ENCODE peak calls at places on chromosomes 3 and 15, in six cellular contexts. One of them, this sample, is unnamed.

GRCh38 chr3:132593241-132593949 is 3.7 kb upstream of the ACKR4 start:
- DNase-seq in activated naive CD8-positive, alpha-beta T cell treated with anti-CD3 and anti-CD28 coated beads, Interleukin-2, amount 50 U/mL, for 24 hours: no peak
- DNase-seq in stimulated activated CD4-positive, alpha-beta T cell treated with anti-CD3 and anti-CD28 coated beads, Interleukin-2, amount 100 ng/mL, for 24 hours: no peak
- DNase-seq in NCI-H2081 treated with DMSO at 0.1 percent for 48 hours: no peak
- DNase-seq in nucleus accumbens: no peak
- DNase-seq in ACHN: no peak
- DNase-seq in this sample: no peak

GRCh38 chr3:184361532-184361931 is at the start of the genes CLCN2 and POLR2H:
- DNase-seq in activated naive CD8-positive, alpha-beta T cell treated with anti-CD3 and anti-CD28 coated beads, Interleukin-2, amount 50 U/mL, for 24 hours: peak
- DNase-seq in stimulated activated CD4-positive, alpha-beta T cell treated with anti-CD3 and anti-CD28 coated beads, Interleukin-2, amount 100 ng/mL, for 24 hours: peak
- DNase-seq in NCI-H2081 treated with DMSO at 0.1 percent for 48 hours: no peak
- DNase-seq in nucleus accumbens: peak
- DNase-seq in ACHN: peak
- DNase-seq in this sample: no peak

GRCh38 chr3:142028174-142028833 is 121.0 kb downstream of the TFDP2 start:
- DNase-seq in activated naive CD8-positive, alpha-beta T cell treated with anti-CD3 and anti-CD28 coated beads, Interleukin-2, amount 50 U/mL, for 24 hours: no peak
- DNase-seq in stimulated activated CD4-positive, alpha-beta T cell treated with anti-CD3 and anti-CD28 coated beads, Interleukin-2, amount 100 ng/mL, for 24 hours: no peak
- DNase-seq in NCI-H2081 treated with DMSO at 0.1 percent for 48 hours: no peak
- DNase-seq in nucleus accumbens: no peak
- DNase-seq in ACHN: peak
- DNase-seq in this sample: peak

GRCh38 chr15:75067123-75067854 is 43.9 kb downstream of the PPCDC start:
- DNase-seq in activated naive CD8-positive, alpha-beta T cell treated with anti-CD3 and anti-CD28 coated beads, Interleukin-2, amount 50 U/mL, for 24 hours: peak
- DNase-seq in stimulated activated CD4-positive, alpha-beta T cell treated with anti-CD3 and anti-CD28 coated beads, Interleukin-2, amount 100 ng/mL, for 24 hours: peak
- DNase-seq in NCI-H2081 treated with DMSO at 0.1 percent for 48 hours: no peak
- DNase-seq in nucleus accumbens: no peak
- DNase-seq in ACHN: peak
- DNase-seq in this sample: peak

GRCh38 chr15:40045572-40046217 is 6.7 kb upstream of the SRP14 start:
- DNase-seq in activated naive CD8-positive, alpha-beta T cell treated with anti-CD3 and anti-CD28 coated beads, Interleukin-2, amount 50 U/mL, for 24 hours: no peak
- DNase-seq in stimulated activated CD4-positive, alpha-beta T cell treated with anti-CD3 and anti-CD28 coated beads, Interleukin-2, amount 100 ng/mL, for 24 hours: no peak
- DNase-seq in NCI-H2081 treated with DMSO at 0.1 percent for 48 hours: no peak
- DNase-seq in nucleus accumbens: no peak
- DNase-seq in ACHN: no peak
- DNase-seq in this sample: no peak

GRCh38 chr15:80674245-80674614 is 20.9 kb upstream of the ABHD17C start:
- DNase-seq in activated naive CD8-positive, alpha-beta T cell treated with anti-CD3 and anti-CD28 coated beads, Interleukin-2, amount 50 U/mL, for 24 hours: no peak
- DNase-seq in stimulated activated CD4-positive, alpha-beta T cell treated with anti-CD3 and anti-CD28 coated beads, Interleukin-2, amount 100 ng/mL, for 24 hours: no peak
- DNase-seq in NCI-H2081 treated with DMSO at 0.1 percent for 48 hours: no peak
- DNase-seq in nucleus accumbens: no peak
- DNase-seq in ACHN: no peak
- DNase-seq in this sample: no peak

GRCh38 chr15:31439328-31439727 is 112.7 kb downstream of the KLF13 start:
- DNase-seq in activated naive CD8-positive, alpha-beta T cell treated with anti-CD3 and anti-CD28 coated beads, Interleukin-2, amount 50 U/mL, for 24 hours: peak
- DNase-seq in stimulated activated CD4-positive, alpha-beta T cell treated with anti-CD3 and anti-CD28 coated beads, Interleukin-2, amount 100 ng/mL, for 24 hours: peak
- DNase-seq in NCI-H2081 treated with DMSO at 0.1 percent for 48 hours: no peak
- DNase-seq in nucleus accumbens: no peak
- DNase-seq in ACHN: peak
- DNase-seq in this sample: no peak

GRCh38 chr15:62165029-62165792 is at the start of gene C2CD4B:
- DNase-seq in activated naive CD8-positive, alpha-beta T cell treated with anti-CD3 and anti-CD28 coated beads, Interleukin-2, amount 50 U/mL, for 24 hours: peak
- DNase-seq in stimulated activated CD4-positive, alpha-beta T cell treated with anti-CD3 and anti-CD28 coated beads, Interleukin-2, amount 100 ng/mL, for 24 hours: peak
- DNase-seq in NCI-H2081 treated with DMSO at 0.1 percent for 48 hours: no peak
- DNase-seq in nucleus accumbens: no peak
- DNase-seq in ACHN: no peak
- DNase-seq in this sample: no peak

GRCh38 chr15:87871130-87871737 is 385.3 kb downstream of the NTRK3 start:
- DNase-seq in activated naive CD8-positive, alpha-beta T cell treated with anti-CD3 and anti-CD28 coated beads, Interleukin-2, amount 50 U/mL, for 24 hours: no peak
- DNase-seq in stimulated activated CD4-positive, alpha-beta T cell treated with anti-CD3 and anti-CD28 coated beads, Interleukin-2, amount 100 ng/mL, for 24 hours: no peak
- DNase-seq in NCI-H2081 treated with DMSO at 0.1 percent for 48 hours: no peak
- DNase-seq in nucleus accumbens: no peak
- DNase-seq in ACHN: no peak
- DNase-seq in this sample: peak

GRCh38 chr15:26641144-26641543 is 131.7 kb downstream of the GABRB3 start:
- DNase-seq in activated naive CD8-positive, alpha-beta T cell treated with anti-CD3 and anti-CD28 coated beads, Interleukin-2, amount 50 U/mL, for 24 hours: no peak
- DNase-seq in stimulated activated CD4-positive, alpha-beta T cell treated with anti-CD3 and anti-CD28 coated beads, Interleukin-2, amount 100 ng/mL, for 24 hours: no peak
- DNase-seq in NCI-H2081 treated with DMSO at 0.1 percent for 48 hours: no peak
- DNase-seq in nucleus accumbens: no peak
- DNase-seq in ACHN: no peak
- DNase-seq in this sample: no peak

GRCh38 chr15:68542771-68543544 is 35.8 kb upstream of the CORO2B start:
- DNase-seq in activated naive CD8-positive, alpha-beta T cell treated with anti-CD3 and anti-CD28 coated beads, Interleukin-2, amount 50 U/mL, for 24 hours: no peak
- DNase-seq in stimulated activated CD4-positive, alpha-beta T cell treated with anti-CD3 and anti-CD28 coated beads, Interleukin-2, amount 100 ng/mL, for 24 hours: no peak
- DNase-seq in NCI-H2081 treated with DMSO at 0.1 percent for 48 hours: no peak
- DNase-seq in nucleus accumbens: peak
- DNase-seq in ACHN: peak
- DNase-seq in this sample: peak

GRCh38 chr3:72993391-72993790 is 3.2 kb upstream of the PPP4R2 start:
- DNase-seq in activated naive CD8-positive, alpha-beta T cell treated with anti-CD3 and anti-CD28 coated beads, Interleukin-2, amount 50 U/mL, for 24 hours: no peak
- DNase-seq in stimulated activated CD4-positive, alpha-beta T cell treated with anti-CD3 and anti-CD28 coated beads, Interleukin-2, amount 100 ng/mL, for 24 hours: no peak
- DNase-seq in NCI-H2081 treated with DMSO at 0.1 percent for 48 hours: no peak
- DNase-seq in nucleus accumbens: no peak
- DNase-seq in ACHN: no peak
- DNase-seq in this sample: no peak

GRCh38 chr3:55330355-55330754 is 156.8 kb downstream of the WNT5A start:
- DNase-seq in activated naive CD8-positive, alpha-beta T cell treated with anti-CD3 and anti-CD28 coated beads, Interleukin-2, amount 50 U/mL, for 24 hours: no peak
- DNase-seq in stimulated activated CD4-positive, alpha-beta T cell treated with anti-CD3 and anti-CD28 coated beads, Interleukin-2, amount 100 ng/mL, for 24 hours: no peak
- DNase-seq in NCI-H2081 treated with DMSO at 0.1 percent for 48 hours: no peak
- DNase-seq in nucleus accumbens: no peak
- DNase-seq in ACHN: peak
- DNase-seq in this sample: peak

GRCh38 chr3:122609798-122610559 is 32.5 kb downstream of the PARP15 start:
- DNase-seq in activated naive CD8-positive, alpha-beta T cell treated with anti-CD3 and anti-CD28 coated beads, Interleukin-2, amount 50 U/mL, for 24 hours: no peak
- DNase-seq in stimulated activated CD4-positive, alpha-beta T cell treated with anti-CD3 and anti-CD28 coated beads, Interleukin-2, amount 100 ng/mL, for 24 hours: peak
- DNase-seq in NCI-H2081 treated with DMSO at 0.1 percent for 48 hours: no peak
- DNase-seq in nucleus accumbens: no peak
- DNase-seq in ACHN: peak
- DNase-seq in this sample: peak

GRCh38 chr15:100926258-100926657 is 7.1 kb downstream of the LRRK1 start:
- DNase-seq in activated naive CD8-positive, alpha-beta T cell treated with anti-CD3 and anti-CD28 coated beads, Interleukin-2, amount 50 U/mL, for 24 hours: no peak
- DNase-seq in stimulated activated CD4-positive, alpha-beta T cell treated with anti-CD3 and anti-CD28 coated beads, Interleukin-2, amount 100 ng/mL, for 24 hours: no peak
- DNase-seq in NCI-H2081 treated with DMSO at 0.1 percent for 48 hours: no peak
- DNase-seq in nucleus accumbens: no peak
- DNase-seq in ACHN: peak
- DNase-seq in this sample: no peak

GRCh38 chr3:111971533-111971932 is 7.3 kb upstream of the ABHD10 start:
- DNase-seq in activated naive CD8-positive, alpha-beta T cell treated with anti-CD3 and anti-CD28 coated beads, Interleukin-2, amount 50 U/mL, for 24 hours: no peak
- DNase-seq in stimulated activated CD4-positive, alpha-beta T cell treated with anti-CD3 and anti-CD28 coated beads, Interleukin-2, amount 100 ng/mL, for 24 hours: no peak
- DNase-seq in NCI-H2081 treated with DMSO at 0.1 percent for 48 hours: no peak
- DNase-seq in nucleus accumbens: no peak
- DNase-seq in ACHN: no peak
- DNase-seq in this sample: no peak

GRCh38 chr3:141840737-141841544 is 35.5 kb upstream of the ATP1B3 start:
- DNase-seq in activated naive CD8-positive, alpha-beta T cell treated with anti-CD3 and anti-CD28 coated beads, Interleukin-2, amount 50 U/mL, for 24 hours: peak
- DNase-seq in stimulated activated CD4-positive, alpha-beta T cell treated with anti-CD3 and anti-CD28 coated beads, Interleukin-2, amount 100 ng/mL, for 24 hours: peak
- DNase-seq in NCI-H2081 treated with DMSO at 0.1 percent for 48 hours: no peak
- DNase-seq in nucleus accumbens: no peak
- DNase-seq in ACHN: no peak
- DNase-seq in this sample: no peak

GRCh38 chr3:123310741-123311140 is 109.0 kb downstream of the SEC22A start:
- DNase-seq in activated naive CD8-positive, alpha-beta T cell treated with anti-CD3 and anti-CD28 coated beads, Interleukin-2, amount 50 U/mL, for 24 hours: no peak
- DNase-seq in stimulated activated CD4-positive, alpha-beta T cell treated with anti-CD3 and anti-CD28 coated beads, Interleukin-2, amount 100 ng/mL, for 24 hours: no peak
- DNase-seq in NCI-H2081 treated with DMSO at 0.1 percent for 48 hours: no peak
- DNase-seq in nucleus accumbens: no peak
- DNase-seq in ACHN: no peak
- DNase-seq in this sample: no peak

GRCh38 chr3:190305406-190305805 is 16.8 kb downstream of the CLDN1 start:
- DNase-seq in activated naive CD8-positive, alpha-beta T cell treated with anti-CD3 and anti-CD28 coated beads, Interleukin-2, amount 50 U/mL, for 24 hours: no peak
- DNase-seq in stimulated activated CD4-positive, alpha-beta T cell treated with anti-CD3 and anti-CD28 coated beads, Interleukin-2, amount 100 ng/mL, for 24 hours: no peak
- DNase-seq in NCI-H2081 treated with DMSO at 0.1 percent for 48 hours: no peak
- DNase-seq in nucleus accumbens: no peak
- DNase-seq in ACHN: no peak
- DNase-seq in this sample: peak

This sample was measured in HFFc6.